ENCODE peak calls at places on chromosome 11, in four cellular contexts. I is anterior cingulate cortex, O is neural progenitor cell, A is breast epithelium. U is an unnamed sample.

GRCh38 chr11:83938148-83938547 is 652.0 kb upstream of the CCDC90B start:
- DNase-seq in I (no peak), O (no peak), A (no peak), U (no peak)

GRCh38 chr11:77072851-77073327 is 6.1 kb downstream of the CAPN5 start:
- DNase-seq in I (no peak), O (no peak), A (no peak), U (no peak)

GRCh38 chr11:60396382-60396781 is at the start of gene MS4A14:
- DNase-seq in I (no peak), O (no peak), A (no peak), U (no peak)

GRCh38 chr11:2993000-2993330 is 836 bp upstream of the NAP1L4 start:
- DNase-seq in I (no peak), O (no peak), A (no peak), U (no peak)

GRCh38 chr11:13338437-13339069 is 61.0 kb downstream of the BMAL1 start:
- DNase-seq in I (no peak), O (no peak), A (no peak), U (peak; percentile 66)

GRCh38 chr11:128532016-128532570 is 55.3 kb downstream of the ETS1 start:
- DNase-seq in I (peak; percentile 55), O (no peak), A (no peak), U (no peak)

GRCh38 chr11:112977620-112978212 is 16.5 kb downstream of the NCAM1 start:
- DNase-seq in I (no peak), O (peak; percentile 44), A (no peak), U (peak; percentile 26)

GRCh38 chr11:118592616-118593367 is 14.6 kb upstream of the PHLDB1 start:
- DNase-seq in I (no peak), O (no peak), A (no peak), U (no peak)

GRCh38 chr11:64361659-64362058 is 2.7 kb downstream of the RPS6KA4 start:
- DNase-seq in I (no peak), O (no peak), A (no peak), U (no peak)

GRCh38 chr11:105456950-105457349 is 152.9 kb upstream of the GRIA4 start:
- DNase-seq in I (no peak), O (peak; percentile 8), A (no peak), U (no peak)

GRCh38 chr11:57476223-57476882 is 16.0 kb downstream of the RTN4RL2 start:
- DNase-seq in I (no peak), O (peak; percentile 59), A (peak; percentile 45), U (no peak)

GRCh38 chr11:118310271-118310670 is 5.7 kb downstream of the CD3E start:
- DNase-seq in I (no peak), O (no peak), A (no peak), U (no peak)

GRCh38 chr11:131977854-131978253 is 607.4 kb downstream of the NTM start:
- DNase-seq in I (no peak), O (no peak), A (no peak), U (peak; percentile 84)

GRCh38 chr11:15969281-15969680 is 387.1 kb downstream of the SOX6 start:
- DNase-seq in I (no peak), O (no peak), A (no peak), U (peak; percentile 87)

GRCh38 chr11:58494096-58494495 is 13.8 kb downstream of the OR5B21 start:
- DNase-seq in I (no peak), O (no peak), A (no peak), U (peak; percentile 29)

GRCh38 chr11:59611570-59612565 is 3.7 kb downstream of the OSBP start:
- DNase-seq in I (no peak), O (no peak), A (no peak), U (no peak)

GRCh38 chr11:34027516-34028406 is 23.8 kb upstream of the CAPRIN1 start:
- DNase-seq in I (no peak), O (no peak), A (no peak), U (no peak)

GRCh38 chr11:109998921-109999320 is 94.3 kb upstream of the ZC3H12C start:
- DNase-seq in I (no peak), O (no peak), A (no peak), U (no peak)

GRCh38 chr11:119747868-119748660 is 19.1 kb upstream of the NECTIN1 start:
- DNase-seq in I (no peak), O (no peak), A (no peak), U (no peak)

U was measured in foreskin keratinocyte.